ENCODE peak calls at places on chromosomes 7 and 10, in five cellular contexts. Q is SK-N-SH, J is GM12891, M is K562, X is H1. L is an unnamed sample.

GRCh38 chr10:79938728-79939380 is 10.1 kb downstream of the SFTPD start:
- DNase-seq in X (no peak), M (no peak), J (peak), Q (peak), L (no peak)

GRCh38 chr10:59808896-59809643 is 55.8 kb upstream of the MRLN start:
- DNase-seq in J (peak), X (peak), Q (peak), M (peak), L (peak)

GRCh38 chr10:83835948-83836641 is 303.2 kb upstream of the GHITM start:
- DNase-seq in M (no peak), Q (peak), X (no peak), J (no peak), L (no peak)

GRCh38 chr7:128839751-128840177 is 9.6 kb downstream of the FLNC start:
- DNase-seq in X (no peak), Q (no peak), M (no peak), J (no peak), L (no peak)

GRCh38 chr7:151017953-151018420 is 6.3 kb downstream of the ATG9B start:
- DNase-seq in M (peak), X (no peak), Q (peak), J (peak), L (peak)

GRCh38 chr10:32379950-32380547 is 33.1 kb upstream of the EPC1 start:
- DNase-seq in J (no peak), M (peak), Q (no peak), X (no peak), L (no peak)

GRCh38 chr7:28919510-28919909 is 38.6 kb downstream of the TRIL start:
- DNase-seq in Q (no peak), J (no peak), M (no peak), X (no peak), L (no peak)

GRCh38 chr10:79445217-79445707 is at the start of gene ZCCHC24:
- DNase-seq in X (no peak), J (peak), M (no peak), Q (no peak), L (peak)

GRCh38 chr10:35563266-35563891 is 41.8 kb upstream of the GJD4 start:
- DNase-seq in Q (peak), M (peak), X (peak), J (peak), L (peak)

GRCh38 chr7:36806897-36807296 is 82.6 kb upstream of the AOAH start:
- DNase-seq in J (no peak), X (no peak), Q (no peak), M (no peak), L (no peak)

GRCh38 chr10:628386-629045 is 61.0 kb downstream of the DIP2C start:
- DNase-seq in Q (peak), M (no peak), X (no peak), J (no peak), L (no peak)

GRCh38 chr7:97094531-97094930 is 23.0 kb upstream of the SDHAF3 start:
- DNase-seq in X (no peak), Q (no peak), J (no peak), M (no peak), L (no peak)

GRCh38 chr7:133230591-133231194 is 22.2 kb upstream of the EXOC4 start:
- DNase-seq in Q (peak), J (peak), X (no peak), M (peak), L (no peak)

GRCh38 chr10:126122856-126123255 is 226.5 kb downstream of the FANK1 start:
- DNase-seq in Q (no peak), M (no peak), J (no peak), X (no peak), L (no peak)

GRCh38 chr7:130732980-130733865 is 784 bp downstream of the KLF14 start:
- DNase-seq in Q (peak), J (no peak), X (no peak), M (peak), L (peak)

GRCh38 chr7:79137942-79138341 is 315.5 kb downstream of the MAGI2 start:
- DNase-seq in M (no peak), J (no peak), Q (no peak), X (no peak), L (no peak)

GRCh38 chr7:106018566-106019338 is 55.7 kb downstream of the CDHR3 start:
- DNase-seq in M (peak), Q (no peak), J (no peak), X (no peak), L (no peak)

GRCh38 chr10:92590623-92591549 is 2.0 kb upstream of the KIF11 start:
- DNase-seq in Q (peak), M (peak), X (peak), J (peak), L (no peak)

GRCh38 chr7:129095258-129095657 is 40.3 kb upstream of the TNPO3 start:
- DNase-seq in Q (no peak), M (no peak), J (no peak), X (no peak), L (no peak)

GRCh38 chr7:17544401-17544800 is 245.9 kb downstream of the AHR start:
- DNase-seq in M (no peak), X (no peak), Q (no peak), J (no peak), L (no peak)

GRCh38 chr7:135349746-135350145 is 116.1 kb downstream of the STRA8 start:
- DNase-seq in J (no peak), Q (no peak), M (no peak), X (no peak), L (no peak)

GRCh38 chr10:79444243-79445119 is 943 bp downstream of the ZCCHC24 start:
- DNase-seq in M (peak), X (no peak), J (peak), Q (peak), L (peak)

GRCh38 chr7:130234078-130234477 is 26.4 kb downstream of the SSMEM1 start:
- DNase-seq in M (no peak), X (no peak), Q (no peak), J (no peak), L (no peak)

GRCh38 chr7:84876036-84876821 is 310.6 kb downstream of the SEMA3D start:
- DNase-seq in X (no peak), Q (no peak), M (no peak), J (no peak), L (no peak)

GRCh38 chr7:93515144-93515543 is 59.4 kb downstream of the CALCR start:
- DNase-seq in J (no peak), M (no peak), Q (no peak), X (no peak), L (no peak)

GRCh38 chr10:100372415-100373297 is 25.6 kb downstream of the SCD start:
- DNase-seq in X (no peak), Q (no peak), M (no peak), J (no peak), L (no peak)

GRCh38 chr10:100368721-100369120 is 21.7 kb downstream of the SCD start:
- DNase-seq in Q (no peak), J (no peak), M (no peak), X (no peak), L (no peak)

GRCh38 chr10:100370561-100370975 is 23.5 kb downstream of the SCD start:
- DNase-seq in M (no peak), J (no peak), X (no peak), Q (no peak), L (no peak)

GRCh38 chr10:100373298-100374136 is 26.5 kb downstream of the SCD start:
- DNase-seq in M (peak), X (peak), J (peak), Q (peak), L (peak)

GRCh38 chr10:100370976-100371706 is 24.1 kb downstream of the SCD start:
- DNase-seq in X (peak), M (peak), J (no peak), Q (no peak), L (no peak)
- TF ChIP-seq TAF1 in X (peak), M (peak), J (no peak), Q (no peak), L (no peak)

DNA sequence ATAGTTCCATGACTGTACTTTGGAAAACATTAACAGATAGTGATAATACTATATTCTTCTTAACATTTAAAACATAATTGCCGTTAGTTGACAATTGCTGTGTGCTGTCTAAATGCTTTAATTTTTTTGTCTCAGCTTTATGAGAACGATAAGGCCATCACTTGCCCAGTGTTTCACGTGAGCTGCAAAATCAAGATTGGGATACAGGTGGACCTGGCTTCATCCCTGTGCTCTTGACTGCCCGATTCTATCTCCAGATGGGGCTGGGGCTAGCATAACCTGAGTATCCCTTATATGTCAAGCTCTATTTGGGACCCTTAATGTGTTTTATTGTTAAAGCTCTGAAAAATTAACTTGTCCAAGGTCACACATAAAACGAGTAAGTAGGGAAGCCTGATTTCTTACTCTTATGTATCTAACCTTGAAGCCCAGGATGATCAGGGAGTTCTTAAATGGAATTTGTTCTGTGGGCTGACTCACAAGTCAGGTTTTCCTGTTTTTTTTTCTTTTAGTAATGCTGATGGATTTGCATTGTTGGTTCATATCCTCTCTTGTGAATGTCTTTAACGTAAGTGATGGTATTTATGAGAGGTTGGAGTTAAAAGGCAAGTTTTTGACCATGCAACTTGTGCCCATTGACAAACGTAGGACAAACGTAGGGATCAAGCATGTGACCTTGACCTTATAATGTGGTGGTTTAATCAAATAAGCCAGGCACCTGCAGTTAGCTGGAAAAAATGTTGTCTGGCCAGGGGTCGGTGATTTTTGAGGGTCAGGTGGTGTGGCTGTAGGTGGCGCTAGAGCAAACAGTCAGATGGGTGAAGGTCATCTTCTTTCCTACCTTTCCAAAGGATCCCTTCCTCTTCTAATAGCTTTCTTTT is 3.6 kb downstream of the PRKAR2B start:
- DNase-seq in M (peak), X (no peak), Q (peak), J (no peak), L (no peak)
- TF ChIP-seq TAF1 in M (no peak), X (no peak), Q (no peak), J (no peak), L (no peak)

GRCh38 chr10:51590802-51591201 is 108.6 kb downstream of the CSTF2T start:
- DNase-seq in X (no peak), M (no peak), Q (no peak), J (no peak), L (no peak)

GRCh38 chr10:51588984-51589383 is 110.4 kb downstream of the CSTF2T start:
- DNase-seq in X (no peak), M (no peak), Q (no peak), J (no peak), L (no peak)

DNA sequence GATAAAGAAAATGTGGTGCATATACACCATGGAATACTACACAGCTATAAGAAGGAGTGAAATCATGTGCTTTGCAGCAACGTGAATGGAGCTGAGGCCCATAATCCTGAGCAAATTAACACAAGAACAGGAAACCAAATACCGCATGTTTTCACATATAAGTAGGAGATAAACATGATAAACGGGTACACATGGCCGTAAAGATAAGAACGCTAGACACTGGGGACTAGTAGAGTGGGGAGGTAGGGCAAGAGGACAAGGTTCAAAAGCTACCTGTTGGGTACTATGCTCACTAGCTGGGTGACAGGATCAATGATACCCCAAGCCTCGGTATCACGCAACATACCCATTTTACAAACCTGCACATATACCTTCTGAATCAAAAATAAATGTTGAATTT is 113.7 kb downstream of the CSTF2T start:
- DNase-seq in M (no peak), Q (no peak), X (no peak), J (no peak), L (no peak)
- TF ChIP-seq TAF1 in M (no peak), Q (no peak), X (no peak), J (no peak), L (no peak)

DNA sequence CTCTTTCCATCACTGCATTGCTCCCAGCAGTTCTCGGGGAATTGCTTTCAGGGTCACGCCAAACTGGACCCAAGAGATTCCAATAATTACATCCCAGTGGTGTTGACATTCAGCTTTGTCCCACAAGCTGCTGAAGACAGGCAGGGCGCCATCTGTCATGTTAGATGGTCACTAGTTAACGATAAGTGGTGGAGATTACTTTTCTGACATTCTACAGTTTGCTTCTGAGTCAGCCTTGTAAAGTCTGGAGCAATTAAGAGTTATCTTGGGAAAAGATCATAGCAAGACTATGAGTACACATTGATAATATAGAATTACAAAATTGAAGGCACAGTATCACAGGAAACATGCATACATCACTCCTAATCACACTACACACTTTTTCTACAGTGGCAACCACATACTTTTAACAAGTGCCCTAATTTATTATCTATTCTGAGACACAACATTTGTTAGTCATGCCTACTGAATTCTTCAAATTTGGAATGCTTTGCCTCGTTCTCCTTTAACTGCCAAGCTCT is 41.9 kb downstream of the SEMA3C start:
- DNase-seq in Q (peak), X (no peak), M (no peak), J (no peak), L (no peak)
- TF ChIP-seq TAF1 in Q (no peak), X (no peak), M (no peak), J (no peak), L (no peak)

GRCh38 chr10:12321641-12322040 is 27.7 kb upstream of the CAMK1D start:
- DNase-seq in Q (no peak), M (no peak), J (no peak), X (no peak), L (no peak)

GRCh38 chr10:12327476-12327875 is 21.9 kb upstream of the CAMK1D start:
- DNase-seq in J (no peak), X (no peak), Q (no peak), M (no peak), L (no peak)

GRCh38 chr10:12327074-12327473 is 22.3 kb upstream of the CAMK1D start:
- DNase-seq in M (no peak), X (no peak), J (no peak), Q (no peak), L (no peak)

GRCh38 chr10:12322583-12323131 is 26.7 kb upstream of the CAMK1D start:
- DNase-seq in M (no peak), J (no peak), X (no peak), Q (no peak), L (no peak)

GRCh38 chr10:12324530-12324929 is 24.8 kb upstream of the CAMK1D start:
- DNase-seq in X (no peak), J (no peak), M (no peak), Q (no peak), L (no peak)
- TF ChIP-seq TAF1 in X (no peak), J (no peak), M (no peak), Q (no peak), L (no peak)

L was measured in GM12892.